ENCODE peak calls at places on chromosome 1, in nine cellular contexts. One of them, this sample, is unnamed.

GRCh38 chr1:28232558-28233263 is at the start of gene DNAJC8:
- DNase-seq in stimulated activated CD4-positive, alpha-beta T cell treated with anti-CD3 and anti-CD28 coated beads, Interleukin-2, amount 100 ng/mL, for 24 hours: peak; percentile 99
- DNase-seq in heart right ventricle: peak; percentile 96
- DNase-seq in pons: peak; percentile 89
- DNase-seq in activated B cell treated with CpG ODN at 0.5 μM for 24 hours: peak; percentile 87
- DNase-seq in stimulated activated effector memory CD8-positive, alpha-beta T cell treated with anti-CD3 and anti-CD28 coated beads, Interleukin-12 subunit alpha, Interleukin-12 subunit beta, amount 100 ng/mL, for 72 hours: peak; percentile 84
- DNase-seq in endothelial cell: peak; percentile 88
- DNase-seq in skeletal muscle cell: peak; percentile 69
- DNase-seq in kidney glomerular epithelial cell: peak; percentile 92
- DNase-seq in this sample: peak; percentile 88

GRCh38 chr1:187491082-187491720 is 662.5 kb downstream of the PLA2G4A start:
- DNase-seq in stimulated activated effector memory CD8-positive, alpha-beta T cell treated with anti-CD3 and anti-CD28 coated beads, Interleukin-12 subunit alpha, Interleukin-12 subunit beta, amount 100 ng/mL, for 72 hours: no peak
- DNase-seq in kidney glomerular epithelial cell: no peak
- DNase-seq in pons: no peak
- DNase-seq in endothelial cell: no peak
- DNase-seq in stimulated activated CD4-positive, alpha-beta T cell treated with anti-CD3 and anti-CD28 coated beads, Interleukin-2, amount 100 ng/mL, for 24 hours: no peak
- DNase-seq in activated B cell treated with CpG ODN at 0.5 μM for 24 hours: no peak
- DNase-seq in heart right ventricle: no peak
- DNase-seq in skeletal muscle cell: peak; percentile 76
- DNase-seq in this sample: no peak

GRCh38 chr1:96992871-96993270 is 271.3 kb downstream of the PTBP2 start:
- DNase-seq in stimulated activated effector memory CD8-positive, alpha-beta T cell treated with anti-CD3 and anti-CD28 coated beads, Interleukin-12 subunit alpha, Interleukin-12 subunit beta, amount 100 ng/mL, for 72 hours: no peak
- DNase-seq in pons: no peak
- DNase-seq in heart right ventricle: no peak
- DNase-seq in kidney glomerular epithelial cell: no peak
- DNase-seq in activated B cell treated with CpG ODN at 0.5 μM for 24 hours: no peak
- DNase-seq in stimulated activated CD4-positive, alpha-beta T cell treated with anti-CD3 and anti-CD28 coated beads, Interleukin-2, amount 100 ng/mL, for 24 hours: no peak
- DNase-seq in skeletal muscle cell: peak; percentile 25
- DNase-seq in endothelial cell: no peak
- DNase-seq in this sample: no peak

GRCh38 chr1:24910751-24911650 is 19.1 kb downstream of the RUNX3 start:
- DNase-seq in skeletal muscle cell: no peak
- DNase-seq in stimulated activated CD4-positive, alpha-beta T cell treated with anti-CD3 and anti-CD28 coated beads, Interleukin-2, amount 100 ng/mL, for 24 hours: peak; percentile 66
- DNase-seq in activated B cell treated with CpG ODN at 0.5 μM for 24 hours: no peak
- DNase-seq in heart right ventricle: no peak
- DNase-seq in kidney glomerular epithelial cell: no peak
- DNase-seq in stimulated activated effector memory CD8-positive, alpha-beta T cell treated with anti-CD3 and anti-CD28 coated beads, Interleukin-12 subunit alpha, Interleukin-12 subunit beta, amount 100 ng/mL, for 72 hours: peak; percentile 66
- DNase-seq in endothelial cell: no peak
- DNase-seq in pons: no peak
- DNase-seq in this sample: peak; percentile 83

GRCh38 chr1:117842408-117843170 is 86.8 kb downstream of the GDAP2 start:
- DNase-seq in pons: no peak
- DNase-seq in kidney glomerular epithelial cell: no peak
- DNase-seq in endothelial cell: peak; percentile 8
- DNase-seq in heart right ventricle: no peak
- DNase-seq in stimulated activated CD4-positive, alpha-beta T cell treated with anti-CD3 and anti-CD28 coated beads, Interleukin-2, amount 100 ng/mL, for 24 hours: no peak
- DNase-seq in stimulated activated effector memory CD8-positive, alpha-beta T cell treated with anti-CD3 and anti-CD28 coated beads, Interleukin-12 subunit alpha, Interleukin-12 subunit beta, amount 100 ng/mL, for 72 hours: no peak
- DNase-seq in activated B cell treated with CpG ODN at 0.5 μM for 24 hours: no peak
- DNase-seq in skeletal muscle cell: no peak
- DNase-seq in this sample: no peak

GRCh38 chr1:150567717-150568561 is 11.5 kb downstream of the MCL1 start:
- DNase-seq in stimulated activated CD4-positive, alpha-beta T cell treated with anti-CD3 and anti-CD28 coated beads, Interleukin-2, amount 100 ng/mL, for 24 hours: peak; percentile 59
- DNase-seq in endothelial cell: peak; percentile 79
- DNase-seq in kidney glomerular epithelial cell: peak; percentile 96
- DNase-seq in pons: peak; percentile 67
- DNase-seq in skeletal muscle cell: peak; percentile 97
- DNase-seq in heart right ventricle: peak; percentile 74
- DNase-seq in stimulated activated effector memory CD8-positive, alpha-beta T cell treated with anti-CD3 and anti-CD28 coated beads, Interleukin-12 subunit alpha, Interleukin-12 subunit beta, amount 100 ng/mL, for 72 hours: peak; percentile 54
- DNase-seq in activated B cell treated with CpG ODN at 0.5 μM for 24 hours: no peak
- DNase-seq in this sample: no peak

GRCh38 chr1:93171549-93172050 is 8.6 kb downstream of the TMED5 start:
- DNase-seq in endothelial cell: no peak
- DNase-seq in stimulated activated CD4-positive, alpha-beta T cell treated with anti-CD3 and anti-CD28 coated beads, Interleukin-2, amount 100 ng/mL, for 24 hours: no peak
- DNase-seq in kidney glomerular epithelial cell: no peak
- DNase-seq in heart right ventricle: no peak
- DNase-seq in stimulated activated effector memory CD8-positive, alpha-beta T cell treated with anti-CD3 and anti-CD28 coated beads, Interleukin-12 subunit alpha, Interleukin-12 subunit beta, amount 100 ng/mL, for 72 hours: no peak
- DNase-seq in pons: no peak
- DNase-seq in skeletal muscle cell: no peak
- DNase-seq in activated B cell treated with CpG ODN at 0.5 μM for 24 hours: no peak
- DNase-seq in this sample: no peak

GRCh38 chr1:159056069-159056698 is 20.4 kb downstream of the AIM2 start:
- DNase-seq in kidney glomerular epithelial cell: no peak
- DNase-seq in activated B cell treated with CpG ODN at 0.5 μM for 24 hours: no peak
- DNase-seq in heart right ventricle: no peak
- DNase-seq in stimulated activated CD4-positive, alpha-beta T cell treated with anti-CD3 and anti-CD28 coated beads, Interleukin-2, amount 100 ng/mL, for 24 hours: no peak
- DNase-seq in pons: peak; percentile 53
- DNase-seq in skeletal muscle cell: no peak
- DNase-seq in stimulated activated effector memory CD8-positive, alpha-beta T cell treated with anti-CD3 and anti-CD28 coated beads, Interleukin-12 subunit alpha, Interleukin-12 subunit beta, amount 100 ng/mL, for 72 hours: no peak
- DNase-seq in endothelial cell: no peak
- DNase-seq in this sample: no peak

GRCh38 chr1:155392898-155393411 is 72.3 kb downstream of the RUSC1 start:
- DNase-seq in endothelial cell: no peak
- DNase-seq in stimulated activated CD4-positive, alpha-beta T cell treated with anti-CD3 and anti-CD28 coated beads, Interleukin-2, amount 100 ng/mL, for 24 hours: no peak
- DNase-seq in pons: peak; percentile 59
- DNase-seq in activated B cell treated with CpG ODN at 0.5 μM for 24 hours: no peak
- DNase-seq in skeletal muscle cell: no peak
- DNase-seq in heart right ventricle: no peak
- DNase-seq in stimulated activated effector memory CD8-positive, alpha-beta T cell treated with anti-CD3 and anti-CD28 coated beads, Interleukin-12 subunit alpha, Interleukin-12 subunit beta, amount 100 ng/mL, for 72 hours: no peak
- DNase-seq in kidney glomerular epithelial cell: no peak
- DNase-seq in this sample: no peak

This sample was measured in CD4-positive, alpha-beta memory T cell.